ENCODE peak calls at places on chromosomes 6 and 20, in ten cellular contexts. One of them, this sample, is unnamed.

GRCh38 chr20:49676581-49677291 is 36.9 kb downstream of the B4GALT5 start:
- DNase-seq in GM06990: peak; percentile 56
- DNase-seq in CD8-positive, alpha-beta T cell: peak; percentile 31
- DNase-seq in mucosa of descending colon: peak; percentile 66
- DNase-seq in brain microvascular endothelial cell: peak; percentile 34
- DNase-seq in HFF-Myc: no peak
- DNase-seq in MCF 10A: peak; percentile 68
- DNase-seq in HFFc6: peak; percentile 42
- DNase-seq in A549: peak; percentile 53
- DNase-seq in astrocyte of the spinal cord: peak; percentile 67
- DNase-seq in this sample: peak; percentile 50

GRCh38 chr6:105199711-105200110 is 19.9 kb upstream of the POPDC3 start:
- DNase-seq in CD8-positive, alpha-beta T cell: no peak
- DNase-seq in astrocyte of the spinal cord: no peak
- DNase-seq in MCF 10A: peak; percentile 39
- DNase-seq in mucosa of descending colon: no peak
- DNase-seq in brain microvascular endothelial cell: no peak
- DNase-seq in A549: no peak
- DNase-seq in HFFc6: no peak
- DNase-seq in HFF-Myc: no peak
- DNase-seq in GM06990: no peak
- DNase-seq in this sample: no peak

GRCh38 chr6:18179770-18180393 is 24.7 kb downstream of the KDM1B start:
- DNase-seq in astrocyte of the spinal cord: no peak
- DNase-seq in HFFc6: no peak
- DNase-seq in HFF-Myc: no peak
- DNase-seq in GM06990: no peak
- DNase-seq in MCF 10A: no peak
- DNase-seq in mucosa of descending colon: peak; percentile 53
- DNase-seq in CD8-positive, alpha-beta T cell: no peak
- DNase-seq in A549: no peak
- DNase-seq in brain microvascular endothelial cell: no peak
- DNase-seq in this sample: no peak

GRCh38 chr6:40425192-40425919 is 161.8 kb downstream of the LRFN2 start:
- DNase-seq in brain microvascular endothelial cell: no peak
- DNase-seq in MCF 10A: no peak
- DNase-seq in GM06990: no peak
- DNase-seq in CD8-positive, alpha-beta T cell: no peak
- DNase-seq in HFF-Myc: no peak
- DNase-seq in mucosa of descending colon: peak; percentile 5
- DNase-seq in HFFc6: no peak
- DNase-seq in astrocyte of the spinal cord: no peak
- DNase-seq in A549: no peak
- DNase-seq in this sample: no peak

GRCh38 chr6:40349092-40349491 is 238.1 kb downstream of the LRFN2 start:
- DNase-seq in HFFc6: no peak
- DNase-seq in CD8-positive, alpha-beta T cell: no peak
- DNase-seq in brain microvascular endothelial cell: no peak
- DNase-seq in HFF-Myc: no peak
- DNase-seq in astrocyte of the spinal cord: no peak
- DNase-seq in mucosa of descending colon: no peak
- DNase-seq in MCF 10A: no peak
- DNase-seq in A549: no peak
- DNase-seq in GM06990: no peak
- DNase-seq in this sample: no peak

GRCh38 chr6:116280161-116280959 is 630 bp upstream of the TSPYL1 start:
- DNase-seq in HFF-Myc: no peak
- DNase-seq in brain microvascular endothelial cell: no peak
- DNase-seq in A549: peak; percentile 18
- DNase-seq in HFFc6: no peak
- DNase-seq in MCF 10A: no peak
- DNase-seq in GM06990: no peak
- DNase-seq in mucosa of descending colon: no peak
- DNase-seq in astrocyte of the spinal cord: peak; percentile 30
- DNase-seq in CD8-positive, alpha-beta T cell: no peak
- DNase-seq in this sample: no peak

GRCh38 chr6:46491201-46491788 is at the start of gene RCAN2:
- DNase-seq in CD8-positive, alpha-beta T cell: peak; percentile 7
- DNase-seq in A549: peak; percentile 17
- DNase-seq in HFF-Myc: no peak
- DNase-seq in mucosa of descending colon: peak; percentile 63
- DNase-seq in MCF 10A: peak; percentile 47
- DNase-seq in astrocyte of the spinal cord: peak; percentile 26
- DNase-seq in brain microvascular endothelial cell: peak; percentile 41
- DNase-seq in GM06990: peak; percentile 25
- DNase-seq in HFFc6: no peak
- DNase-seq in this sample: peak; percentile 44

GRCh38 chr6:28923318-28924102 is at the start of gene TRIM27:
- DNase-seq in HFFc6: peak; percentile 71
- DNase-seq in A549: peak; percentile 85
- DNase-seq in brain microvascular endothelial cell: peak; percentile 64
- DNase-seq in astrocyte of the spinal cord: peak; percentile 85
- DNase-seq in HFF-Myc: no peak
- DNase-seq in CD8-positive, alpha-beta T cell: peak; percentile 77
- DNase-seq in MCF 10A: peak; percentile 92
- DNase-seq in mucosa of descending colon: peak; percentile 94
- DNase-seq in GM06990: peak; percentile 92
- DNase-seq in this sample: peak; percentile 90

GRCh38 chr6:33620158-33620583 is 951 bp upstream of the ITPR3 start:
- DNase-seq in GM06990: peak; percentile 60
- DNase-seq in CD8-positive, alpha-beta T cell: peak; percentile 36
- DNase-seq in brain microvascular endothelial cell: no peak
- DNase-seq in HFF-Myc: no peak
- DNase-seq in MCF 10A: no peak
- DNase-seq in astrocyte of the spinal cord: peak; percentile 34
- DNase-seq in HFFc6: peak; percentile 28
- DNase-seq in mucosa of descending colon: peak; percentile 64
- DNase-seq in A549: no peak
- DNase-seq in this sample: peak; percentile 52

GRCh38 chr6:36911946-36912555 is 26.3 kb downstream of the C6orf89 start:
- DNase-seq in CD8-positive, alpha-beta T cell: peak; percentile 14
- DNase-seq in A549: no peak
- DNase-seq in HFFc6: no peak
- DNase-seq in GM06990: no peak
- DNase-seq in astrocyte of the spinal cord: no peak
- DNase-seq in HFF-Myc: no peak
- DNase-seq in MCF 10A: no peak
- DNase-seq in mucosa of descending colon: no peak
- DNase-seq in brain microvascular endothelial cell: no peak
- DNase-seq in this sample: no peak

GRCh38 chr6:24668997-24669361 is 2.1 kb downstream of the ACOT13 start:
- DNase-seq in MCF 10A: no peak
- DNase-seq in HFFc6: no peak
- DNase-seq in GM06990: no peak
- DNase-seq in astrocyte of the spinal cord: no peak
- DNase-seq in brain microvascular endothelial cell: no peak
- DNase-seq in A549: no peak
- DNase-seq in HFF-Myc: no peak
- DNase-seq in CD8-positive, alpha-beta T cell: no peak
- DNase-seq in mucosa of descending colon: no peak
- DNase-seq in this sample: no peak

GRCh38 chr6:24666097-24666615 is 543 bp downstream of the TDP2 start:
- DNase-seq in brain microvascular endothelial cell: peak; percentile 18
- DNase-seq in MCF 10A: no peak
- DNase-seq in mucosa of descending colon: peak; percentile 27
- DNase-seq in HFF-Myc: no peak
- DNase-seq in GM06990: no peak
- DNase-seq in HFFc6: peak; percentile 8
- DNase-seq in astrocyte of the spinal cord: peak; percentile 48
- DNase-seq in CD8-positive, alpha-beta T cell: peak; percentile 52
- DNase-seq in A549: no peak
- DNase-seq in this sample: peak; percentile 43

GRCh38 chr6:24667378-24667803 is 514 bp downstream of the ACOT13 start:
- DNase-seq in HFFc6: no peak
- DNase-seq in mucosa of descending colon: peak; percentile 73
- DNase-seq in CD8-positive, alpha-beta T cell: no peak
- DNase-seq in GM06990: no peak
- DNase-seq in MCF 10A: no peak
- DNase-seq in HFF-Myc: no peak
- DNase-seq in astrocyte of the spinal cord: no peak
- DNase-seq in A549: peak; percentile 7
- DNase-seq in brain microvascular endothelial cell: peak; percentile 31
- DNase-seq in this sample: peak; percentile 20

GRCh38 chr6:24664049-24664987 is 2.4 kb downstream of the TDP2 start:
- DNase-seq in HFF-Myc: no peak
- DNase-seq in CD8-positive, alpha-beta T cell: no peak
- DNase-seq in A549: no peak
- DNase-seq in brain microvascular endothelial cell: no peak
- DNase-seq in mucosa of descending colon: peak; percentile 59
- DNase-seq in GM06990: no peak
- DNase-seq in astrocyte of the spinal cord: no peak
- DNase-seq in HFFc6: no peak
- DNase-seq in MCF 10A: no peak
- DNase-seq in this sample: no peak

DNA sequence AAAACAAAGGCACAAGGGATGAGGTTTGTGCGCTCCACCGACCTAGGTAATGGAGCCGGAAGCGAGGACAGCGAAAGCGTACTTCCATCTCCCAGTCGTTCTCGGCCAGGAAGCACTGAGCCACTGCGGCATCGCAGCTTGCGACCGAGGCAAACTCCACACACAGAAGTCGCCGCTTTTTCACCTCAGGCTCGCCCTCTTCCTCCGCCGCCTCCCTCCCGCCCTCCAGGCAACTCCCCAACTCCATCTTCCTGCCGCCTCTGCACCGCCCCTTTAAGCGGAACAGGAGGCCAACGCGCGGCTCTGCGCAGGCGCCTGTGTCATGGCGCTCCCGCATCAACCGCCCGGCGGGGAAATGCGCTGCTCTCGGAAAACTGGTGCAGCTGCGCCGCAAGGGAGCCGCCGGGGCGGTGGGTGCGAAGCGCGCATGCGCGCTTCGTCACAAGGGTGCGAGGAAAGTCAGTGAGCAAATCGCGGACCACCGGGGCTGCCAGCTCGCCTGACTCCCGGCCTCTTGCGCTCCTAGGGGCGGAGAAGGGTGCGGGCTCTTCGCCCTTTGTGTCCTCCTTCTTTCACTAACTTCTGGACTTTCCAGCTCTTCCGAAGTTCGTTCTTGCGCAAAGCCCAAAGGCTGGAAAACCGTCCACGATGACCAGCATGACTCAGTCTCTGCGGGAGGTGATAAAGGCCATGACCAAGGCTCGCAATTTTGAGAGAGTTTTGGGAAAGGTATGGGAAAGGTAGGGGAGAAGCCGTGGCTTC is at the start of the genes ACOT13 and TDP2:
- DNase-seq in A549: peak; percentile 95
- DNase-seq in CD8-positive, alpha-beta T cell: peak; percentile 96
- DNase-seq in brain microvascular endothelial cell: peak; percentile 90
- DNase-seq in HFF-Myc: peak; percentile 90
- DNase-seq in MCF 10A: peak; percentile 97
- DNase-seq in GM06990: peak; percentile 99
- DNase-seq in mucosa of descending colon: peak; percentile 94
- DNase-seq in HFFc6: peak; percentile 96
- DNase-seq in astrocyte of the spinal cord: peak; percentile 96
- DNase-seq in this sample: peak; percentile 96
- TF ChIP-seq CTCF in A549: no peak
- TF ChIP-seq CTCF in CD8-positive, alpha-beta T cell: peak; percentile 54
- TF ChIP-seq CTCF in brain microvascular endothelial cell: peak; percentile 73
- TF ChIP-seq CTCF in HFF-Myc: peak; percentile 49
- TF ChIP-seq CTCF in MCF 10A: peak; percentile 43
- TF ChIP-seq CTCF in GM06990: peak; percentile 59
- TF ChIP-seq CTCF in mucosa of descending colon: peak; percentile 41
- TF ChIP-seq CTCF in HFFc6: peak; percentile 72
- TF ChIP-seq CTCF in astrocyte of the spinal cord: peak; percentile 52
- TF ChIP-seq CTCF in this sample: no peak

GRCh38 chr20:58087567-58087858 is 140.9 kb downstream of the ANKRD60 start:
- DNase-seq in GM06990: no peak
- DNase-seq in CD8-positive, alpha-beta T cell: no peak
- DNase-seq in HFF-Myc: no peak
- DNase-seq in mucosa of descending colon: no peak
- DNase-seq in A549: no peak
- DNase-seq in HFFc6: no peak
- DNase-seq in MCF 10A: no peak
- DNase-seq in astrocyte of the spinal cord: no peak
- DNase-seq in brain microvascular endothelial cell: no peak
- DNase-seq in this sample: no peak
- TF ChIP-seq CTCF in GM06990: no peak
- TF ChIP-seq CTCF in CD8-positive, alpha-beta T cell: no peak
- TF ChIP-seq CTCF in HFF-Myc: no peak
- TF ChIP-seq CTCF in mucosa of descending colon: no peak
- TF ChIP-seq CTCF in A549: no peak
- TF ChIP-seq CTCF in HFFc6: peak; percentile 60
- TF ChIP-seq CTCF in MCF 10A: no peak
- TF ChIP-seq CTCF in astrocyte of the spinal cord: no peak
- TF ChIP-seq CTCF in brain microvascular endothelial cell: no peak
- TF ChIP-seq CTCF in this sample: no peak

GRCh38 chr20:38272398-38272797 is 11.9 kb upstream of the KIAA1755 start:
- DNase-seq in astrocyte of the spinal cord: peak; percentile 73
- DNase-seq in GM06990: no peak
- DNase-seq in CD8-positive, alpha-beta T cell: no peak
- DNase-seq in HFFc6: peak; percentile 43
- DNase-seq in mucosa of descending colon: no peak
- DNase-seq in HFF-Myc: no peak
- DNase-seq in MCF 10A: peak; percentile 65
- DNase-seq in brain microvascular endothelial cell: no peak
- DNase-seq in A549: no peak
- DNase-seq in this sample: no peak
- TF ChIP-seq CTCF in astrocyte of the spinal cord: no peak
- TF ChIP-seq CTCF in GM06990: no peak
- TF ChIP-seq CTCF in CD8-positive, alpha-beta T cell: no peak
- TF ChIP-seq CTCF in HFFc6: no peak
- TF ChIP-seq CTCF in mucosa of descending colon: no peak
- TF ChIP-seq CTCF in HFF-Myc: no peak
- TF ChIP-seq CTCF in MCF 10A: no peak
- TF ChIP-seq CTCF in brain microvascular endothelial cell: no peak
- TF ChIP-seq CTCF in A549: no peak
- TF ChIP-seq CTCF in this sample: no peak

GRCh38 chr6:83192456-83192855 is 609 bp downstream of the PGM3 start:
- DNase-seq in GM06990: no peak
- DNase-seq in HFF-Myc: no peak
- DNase-seq in astrocyte of the spinal cord: peak; percentile 29
- DNase-seq in mucosa of descending colon: no peak
- DNase-seq in MCF 10A: peak; percentile 16
- DNase-seq in CD8-positive, alpha-beta T cell: no peak
- DNase-seq in brain microvascular endothelial cell: no peak
- DNase-seq in HFFc6: no peak
- DNase-seq in A549: no peak
- DNase-seq in this sample: no peak

GRCh38 chr6:83193747-83194582 is 808 bp downstream of the RWDD2A start:
- DNase-seq in CD8-positive, alpha-beta T cell: peak; percentile 13
- DNase-seq in GM06990: peak; percentile 30
- DNase-seq in A549: peak; percentile 18
- DNase-seq in astrocyte of the spinal cord: peak; percentile 21
- DNase-seq in HFF-Myc: no peak
- DNase-seq in brain microvascular endothelial cell: no peak
- DNase-seq in HFFc6: no peak
- DNase-seq in mucosa of descending colon: peak; percentile 40
- DNase-seq in MCF 10A: peak; percentile 32
- DNase-seq in this sample: peak; percentile 37

GRCh38 chr6:83190596-83190995 is 2.5 kb downstream of the PGM3 start:
- DNase-seq in mucosa of descending colon: no peak
- DNase-seq in brain microvascular endothelial cell: no peak
- DNase-seq in GM06990: no peak
- DNase-seq in CD8-positive, alpha-beta T cell: no peak
- DNase-seq in HFF-Myc: no peak
- DNase-seq in astrocyte of the spinal cord: no peak
- DNase-seq in HFFc6: no peak
- DNase-seq in MCF 10A: no peak
- DNase-seq in A549: no peak
- DNase-seq in this sample: no peak

GRCh38 chr6:83188501-83188900 is 4.6 kb downstream of the PGM3 start:
- DNase-seq in brain microvascular endothelial cell: no peak
- DNase-seq in CD8-positive, alpha-beta T cell: no peak
- DNase-seq in A549: no peak
- DNase-seq in HFFc6: no peak
- DNase-seq in HFF-Myc: no peak
- DNase-seq in astrocyte of the spinal cord: no peak
- DNase-seq in MCF 10A: no peak
- DNase-seq in mucosa of descending colon: no peak
- DNase-seq in GM06990: no peak
- DNase-seq in this sample: no peak

GRCh38 chr6:83192871-83193746 is at the start of the genes PGM3 and RWDD2A:
- DNase-seq in A549: peak; percentile 76
- DNase-seq in CD8-positive, alpha-beta T cell: peak; percentile 90
- DNase-seq in HFFc6: peak; percentile 75
- DNase-seq in MCF 10A: peak; percentile 88
- DNase-seq in mucosa of descending colon: peak; percentile 92
- DNase-seq in astrocyte of the spinal cord: peak; percentile 88
- DNase-seq in HFF-Myc: peak; percentile 25
- DNase-seq in GM06990: peak; percentile 93
- DNase-seq in brain microvascular endothelial cell: peak; percentile 77
- DNase-seq in this sample: peak; percentile 98
- TF ChIP-seq CTCF in A549: no peak
- TF ChIP-seq CTCF in CD8-positive, alpha-beta T cell: no peak
- TF ChIP-seq CTCF in HFFc6: no peak
- TF ChIP-seq CTCF in MCF 10A: no peak
- TF ChIP-seq CTCF in mucosa of descending colon: no peak
- TF ChIP-seq CTCF in astrocyte of the spinal cord: no peak
- TF ChIP-seq CTCF in HFF-Myc: no peak
- TF ChIP-seq CTCF in GM06990: no peak
- TF ChIP-seq CTCF in brain microvascular endothelial cell: no peak
- TF ChIP-seq CTCF in this sample: no peak